ENCODE peak calls at places on chromosomes 13 and 19, in nine cellular contexts. C is CD8-positive, alpha-beta T cell; I is type B pancreatic cell; L is PC-3; W is fibroblast of the aortic adventitia; A is GM23338; J is nephron progenitor cell; E is BJ; F is B cell. U is an unnamed sample.

GRCh38 chr13:111005364-111005763 is 90.5 kb upstream of the ANKRD10 start:
- DNase-seq in C (no peak), I (no peak), L (peak), W (peak), A (no peak), J (no peak), E (no peak), F (no peak), U (no peak)

GRCh38 chr13:36344173-36344572 is 2.0 kb downstream of the SPART start:
- DNase-seq in C (no peak), I (no peak), L (no peak), W (peak), A (peak), J (no peak), E (no peak), F (no peak), U (no peak)

GRCh38 chr13:79413521-79413920 is 7.5 kb upstream of the RBM26 start:
- DNase-seq in C (no peak), I (no peak), L (no peak), W (no peak), A (no peak), J (no peak), E (no peak), F (no peak), U (no peak)

GRCh38 chr19:10112895-10113591 is 1.6 kb downstream of the P2RY11 start:
- DNase-seq in C (no peak), I (no peak), L (peak), W (no peak), A (peak), J (peak), E (no peak), F (peak), U (peak)

GRCh38 chr19:46056536-46056935 is 15.7 kb upstream of the IGFL4 start:
- DNase-seq in C (no peak), I (no peak), L (no peak), W (no peak), A (no peak), J (no peak), E (no peak), F (no peak), U (no peak)

GRCh38 chr19:867301-867793 is 7.9 kb downstream of the CFD start:
- DNase-seq in C (no peak), I (no peak), L (no peak), W (no peak), A (no peak), J (no peak), E (no peak), F (no peak), U (no peak)

GRCh38 chr13:23794267-23795161 is 94.7 kb downstream of the MIPEP start:
- DNase-seq in C (no peak), I (no peak), L (peak), W (peak), A (no peak), J (no peak), E (peak), F (no peak), U (peak)

GRCh38 chr13:27228131-27228530 is 23.2 kb upstream of the RPL21 start:
- DNase-seq in C (no peak), I (no peak), L (no peak), W (no peak), A (no peak), J (no peak), E (no peak), F (no peak), U (no peak)

GRCh38 chr19:34461375-34462100 is 20.0 kb upstream of the WTIP start:
- DNase-seq in C (no peak), I (no peak), L (no peak), W (peak), A (no peak), J (no peak), E (no peak), F (no peak), U (no peak)

GRCh38 chr19:18131841-18132596 is 20.9 kb upstream of the PIK3R2 start:
- DNase-seq in C (no peak), I (no peak), L (no peak), W (no peak), A (peak), J (peak), E (no peak), F (no peak), U (no peak)

GRCh38 chr13:42754801-42755513 is 26.4 kb upstream of the FAM216B start:
- DNase-seq in C (no peak), I (no peak), L (no peak), W (no peak), A (no peak), J (no peak), E (no peak), F (no peak), U (no peak)

GRCh38 chr13:23348270-23349126 is 85.0 kb downstream of the SACS start:
- DNase-seq in C (no peak), I (no peak), L (no peak), W (peak), A (peak), J (no peak), E (no peak), F (no peak), U (no peak)

GRCh38 chr13:28609936-28610335 is 49.0 kb upstream of the POMP start:
- DNase-seq in C (no peak), I (no peak), L (peak), W (peak), A (no peak), J (no peak), E (peak), F (no peak), U (no peak)

GRCh38 chr19:55685776-55686175 is 10.8 kb downstream of the EPN1 start:
- DNase-seq in C (no peak), I (no peak), L (no peak), W (no peak), A (no peak), J (no peak), E (no peak), F (no peak), U (no peak)

GRCh38 chr13:38849316-38849715 is 141.3 kb downstream of the STOML3 start:
- DNase-seq in C (no peak), I (no peak), L (peak), W (no peak), A (no peak), J (no peak), E (no peak), F (no peak), U (no peak)

GRCh38 chr13:21676611-21677021 is 5.7 kb downstream of the FGF9 start:
- DNase-seq in C (no peak), I (no peak), L (no peak), W (no peak), A (peak), J (peak), E (no peak), F (no peak), U (peak)

GRCh38 chr13:45339867-45340266 is 1.1 kb downstream of the TPT1 start:
- DNase-seq in C (no peak), I (no peak), L (no peak), W (no peak), A (no peak), J (no peak), E (no peak), F (no peak), U (no peak)

GRCh38 chr13:74927823-74928222 is 554.1 kb downstream of the TBC1D4 start:
- DNase-seq in C (no peak), I (no peak), L (no peak), W (no peak), A (no peak), J (no peak), E (no peak), F (no peak), U (no peak)

GRCh38 chr13:110361365-110361911 is 54.4 kb downstream of the COL4A2 start:
- DNase-seq in C (no peak), I (no peak), L (no peak), W (peak), A (no peak), J (no peak), E (no peak), F (no peak), U (no peak)

GRCh38 chr13:94323746-94324408 is 155.6 kb downstream of the DCT start:
- DNase-seq in C (peak), I (no peak), L (no peak), W (no peak), A (peak), J (no peak), E (no peak), F (no peak), U (no peak)

GRCh38 chr13:104289400-104289799 is 1223.2 kb upstream of the SLC10A2 start:
- DNase-seq in C (no peak), I (no peak), L (peak), W (no peak), A (no peak), J (no peak), E (no peak), F (no peak), U (no peak)

GRCh38 chr19:1942934-1943555 is 2.1 kb downstream of the CSNK1G2 start:
- DNase-seq in C (no peak), I (peak), L (no peak), W (no peak), A (no peak), J (peak), E (no peak), F (no peak), U (no peak)

GRCh38 chr13:71242191-71242590 is 624.8 kb downstream of the DACH1 start:
- DNase-seq in C (no peak), I (no peak), L (no peak), W (no peak), A (no peak), J (no peak), E (no peak), F (no peak), U (no peak)

GRCh38 chr13:71237332-71237731 is 629.7 kb downstream of the DACH1 start:
- DNase-seq in C (no peak), I (no peak), L (no peak), W (no peak), A (no peak), J (no peak), E (no peak), F (no peak), U (no peak)

GRCh38 chr13:71244181-71244580 is 622.8 kb downstream of the DACH1 start:
- DNase-seq in C (no peak), I (no peak), L (no peak), W (no peak), A (no peak), J (no peak), E (no peak), F (no peak), U (no peak)

GRCh38 chr13:71240906-71241305 is 626.1 kb downstream of the DACH1 start:
- DNase-seq in C (no peak), I (no peak), L (peak), W (no peak), A (peak), J (no peak), E (no peak), F (no peak), U (no peak)
- TF ChIP-seq CTCF in C (no peak), I (peak), L (peak), W (no peak), A (peak), J (peak), E (no peak), F (no peak), U (no peak)

GRCh38 chr13:81020010-81020409 is 679.1 kb upstream of the SPRY2 start:
- DNase-seq in C (no peak), I (no peak), L (no peak), W (no peak), A (no peak), J (no peak), E (no peak), F (no peak), U (no peak)
- TF ChIP-seq CTCF in C (no peak), I (no peak), L (no peak), W (no peak), A (no peak), J (no peak), E (no peak), F (no peak), U (no peak)

GRCh38 chr19:32691952-32692726 is 518 bp downstream of the NUDT19 start:
- DNase-seq in C (peak), I (no peak), L (peak), W (peak), A (peak), J (peak), E (no peak), F (peak), U (peak)
- TF ChIP-seq CTCF in C (no peak), I (no peak), L (no peak), W (no peak), A (no peak), J (no peak), E (no peak), F (no peak), U (no peak)

DNA sequence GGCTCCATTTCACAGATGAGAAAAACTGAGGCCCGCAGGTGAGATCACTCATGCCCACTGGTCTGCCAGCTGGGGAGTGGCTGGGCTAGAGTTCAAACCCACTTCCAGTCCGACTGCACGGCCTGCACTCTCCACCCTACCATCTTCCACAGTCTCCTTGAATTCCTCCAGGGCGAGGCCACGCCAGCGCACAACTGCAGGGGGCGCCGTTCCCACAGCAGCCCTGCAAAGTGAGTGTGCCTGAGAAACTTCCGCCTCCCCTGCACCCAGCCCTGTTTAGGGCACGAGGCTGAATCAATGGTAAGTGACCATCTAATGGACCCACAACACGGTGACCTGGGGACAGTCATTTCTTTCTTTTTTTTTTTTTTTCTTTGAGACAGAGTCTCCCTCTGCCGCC is 829 bp upstream of the ATCAY start:
- DNase-seq in C (no peak), I (no peak), L (no peak), W (no peak), A (no peak), J (no peak), E (no peak), F (no peak), U (no peak)
- TF ChIP-seq CTCF in C (no peak), I (peak), L (no peak), W (no peak), A (peak), J (peak), E (no peak), F (no peak), U (peak)

GRCh38 chr19:5149930-5150329 is 181.0 kb downstream of the KDM4B start:
- DNase-seq in C (no peak), I (no peak), L (no peak), W (no peak), A (no peak), J (no peak), E (no peak), F (no peak), U (no peak)
- TF ChIP-seq CTCF in C (no peak), I (no peak), L (no peak), W (no peak), A (no peak), J (no peak), E (no peak), F (no peak), U (no peak)

U was measured in GM20000.